ENCODE peak calls at places on chromosome 19, in four cellular contexts. H is HepG2, W is K562, P is HCT116. I is an unnamed sample.

GRCh38 chr19:27736225-27736624 is 1476.7 kb downstream of the UQCRFS1 start:
- DNase-seq in P (no peak), H (no peak), W (no peak), I (no peak)

GRCh38 chr19:23249911-23250649 is at the start of gene ZNF724:
- DNase-seq in W (peak; percentile 38), H (peak; percentile 97), P (peak; percentile 89), I (peak; percentile 98)

GRCh38 chr19:50794778-50795664 is 4.8 kb downstream of the ACP4 start:
- DNase-seq in W (peak; percentile 64), H (no peak), P (no peak), I (no peak)

GRCh38 chr19:52638601-52639000 is 446 bp upstream of the ZNF83 start:
- DNase-seq in H (no peak), P (no peak), W (peak; percentile 24), I (peak; percentile 8)

GRCh38 chr19:14556662-14557188 is 15.1 kb downstream of the NDUFB7 start:
- DNase-seq in W (peak; percentile 82), H (peak; percentile 61), P (peak; percentile 67), I (no peak)

GRCh38 chr19:43318796-43319314 is 34.6 kb upstream of the CD177 start:
- DNase-seq in P (no peak), W (no peak), H (no peak), I (no peak)

GRCh38 chr19:40771101-40771539 is 4.2 kb upstream of the MIA start:
- DNase-seq in W (no peak), H (peak; percentile 34), P (no peak), I (no peak)

GRCh38 chr19:29873024-29873800 is 61.4 kb downstream of the CCNE1 start:
- DNase-seq in P (no peak), H (no peak), W (peak; percentile 83), I (no peak)

GRCh38 chr19:48149430-48149829 is 20.7 kb downstream of the LIG1 start:
- DNase-seq in P (no peak), H (no peak), W (no peak), I (no peak)

GRCh38 chr19:41718761-41719160 is 10.3 kb downstream of the CEACAM5 start:
- DNase-seq in P (no peak), W (no peak), H (no peak), I (no peak)

GRCh38 chr19:42411581-42412178 is 15.5 kb downstream of the LIPE start:
- DNase-seq in H (no peak), W (no peak), P (no peak), I (no peak)

GRCh38 chr19:36150586-36150985 is 1.7 kb downstream of the COX7A1 start:
- DNase-seq in H (no peak), P (no peak), W (no peak), I (no peak)

GRCh38 chr19:18023596-18024212 is 15.7 kb downstream of the ARRDC2 start:
- DNase-seq in W (peak; percentile 50), H (no peak), P (no peak), I (no peak)

GRCh38 chr19:28887920-28888618 is 324.9 kb downstream of the UQCRFS1 start:
- DNase-seq in H (no peak), W (no peak), P (no peak), I (no peak)

GRCh38 chr19:10305139-10305806 is 4.3 kb downstream of the ZGLP1 start:
- DNase-seq in P (no peak), W (no peak), H (no peak), I (no peak)

GRCh38 chr19:19775891-19776205 is 42.9 kb upstream of the ZNF14 start:
- DNase-seq in W (peak; percentile 23), P (no peak), H (no peak), I (no peak)

GRCh38 chr19:33375760-33376159 is 2.3 kb downstream of the CEBPG start:
- DNase-seq in H (peak; percentile 46), W (no peak), P (no peak), I (no peak)

GRCh38 chr19:11578342-11579142 is 1.1 kb upstream of the ACP5 start:
- DNase-seq in H (peak; percentile 31), P (no peak), W (peak; percentile 79), I (no peak)

GRCh38 chr19:18364826-18365528 is 21.0 kb upstream of the GDF15 start:
- DNase-seq in H (peak; percentile 97), W (peak; percentile 56), P (peak; percentile 96), I (peak; percentile 45)

GRCh38 chr19:28217064-28217463 is 995.9 kb downstream of the UQCRFS1 start:
- DNase-seq in H (no peak), W (no peak), P (no peak), I (no peak)

GRCh38 chr19:50368649-50369570 is 3.5 kb upstream of the NAPSA start:
- DNase-seq in W (peak; percentile 88), H (peak; percentile 62), P (peak; percentile 74), I (peak; percentile 86)

GRCh38 chr19:38695832-38696732 is 48.2 kb downstream of the CAPN12 start:
- DNase-seq in W (no peak), P (no peak), H (no peak), I (no peak)

GRCh38 chr19:30555075-30555787 is 183.0 kb downstream of the ZNF536 start:
- DNase-seq in P (no peak), W (no peak), H (no peak), I (no peak)

GRCh38 chr19:41698746-41699230 is 9.6 kb upstream of the CEACAM5 start:
- DNase-seq in W (no peak), P (no peak), H (no peak), I (no peak)

GRCh38 chr19:46963093-46963734 is 56.4 kb upstream of the NPAS1 start:
- DNase-seq in W (no peak), P (no peak), H (no peak), I (no peak)

GRCh38 chr19:56838930-56839664 is 1.4 kb downstream of the PEG3 start:
- DNase-seq in H (peak; percentile 97), W (no peak), P (no peak), I (no peak)

GRCh38 chr19:43765109-43765876 is 10.5 kb upstream of the SMG9 start:
- DNase-seq in P (peak; percentile 93), H (peak; percentile 30), W (peak; percentile 47), I (no peak)

GRCh38 chr19:6610934-6611370 is 20.0 kb upstream of the CD70 start:
- DNase-seq in H (no peak), P (peak; percentile 40), W (no peak), I (no peak)

GRCh38 chr19:54875506-54875905 is 1.5 kb downstream of the FCAR start:
- DNase-seq in H (no peak), P (no peak), W (no peak), I (no peak)

GRCh38 chr19:28815257-28815656 is 397.7 kb downstream of the UQCRFS1 start:
- DNase-seq in W (no peak), H (no peak), P (no peak), I (no peak)

GRCh38 chr19:39405930-39406655 is 554 bp upstream of the ZFP36 start:
- DNase-seq in P (no peak), H (no peak), W (no peak), I (no peak)

GRCh38 chr19:39997595-39998216 is 846 bp downstream of the ZNF546 start:
- DNase-seq in W (no peak), P (no peak), H (peak; percentile 12), I (no peak)

GRCh38 chr19:18281082-18282020 is at the start of gene JUND:
- DNase-seq in W (peak; percentile 84), P (peak; percentile 93), H (peak; percentile 92), I (peak; percentile 97)

GRCh38 chr19:10036601-10037071 is 23.4 kb downstream of the RDH8 start:
- DNase-seq in P (no peak), H (peak; percentile 73), W (no peak), I (no peak)

GRCh38 chr19:40576181-40576584 is 490 bp upstream of the SHKBP1 start:
- DNase-seq in H (no peak), P (no peak), W (peak; percentile 43), I (no peak)

GRCh38 chr19:43780706-43781525 is at the start of gene KCNN4:
- DNase-seq in W (peak; percentile 78), P (peak; percentile 71), H (no peak), I (no peak)

GRCh38 chr19:45473366-45474190 is 5.8 kb downstream of the FOSB start:
- DNase-seq in W (no peak), P (no peak), H (no peak), I (no peak)

GRCh38 chr19:18636969-18637629 is at the start of gene KLHL26:
- DNase-seq in P (no peak), H (no peak), W (no peak), I (no peak)

GRCh38 chr19:1020868-1021425 is at the start of gene TMEM259:
- DNase-seq in W (peak; percentile 87), H (peak; percentile 92), P (peak; percentile 93), I (peak; percentile 85)
- TF ChIP-seq JUND in W (no peak), H (no peak), P (no peak), I (no peak)

GRCh38 chr19:752652-753517 is 2.0 kb downstream of the MISP start:
- DNase-seq in P (peak; percentile 89), W (no peak), H (peak; percentile 92), I (peak; percentile 87)
- TF ChIP-seq JUND in P (peak; percentile 62), W (no peak), H (peak; percentile 30), I (no peak)

GRCh38 chr19:7739211-7739752 is 7.4 kb upstream of the CLEC4G start:
- DNase-seq in H (no peak), W (no peak), P (no peak), I (no peak)

GRCh38 chr19:7739801-7740659 is 7.3 kb downstream of the CD209 start:
- DNase-seq in P (no peak), H (no peak), W (no peak), I (no peak)

GRCh38 chr19:7736148-7736547 is 4.2 kb upstream of the CLEC4G start:
- DNase-seq in P (no peak), W (no peak), H (no peak), I (no peak)

GRCh38 chr19:7737215-7737614 is 5.3 kb upstream of the CLEC4G start:
- DNase-seq in P (no peak), W (no peak), H (no peak), I (no peak)

DNA sequence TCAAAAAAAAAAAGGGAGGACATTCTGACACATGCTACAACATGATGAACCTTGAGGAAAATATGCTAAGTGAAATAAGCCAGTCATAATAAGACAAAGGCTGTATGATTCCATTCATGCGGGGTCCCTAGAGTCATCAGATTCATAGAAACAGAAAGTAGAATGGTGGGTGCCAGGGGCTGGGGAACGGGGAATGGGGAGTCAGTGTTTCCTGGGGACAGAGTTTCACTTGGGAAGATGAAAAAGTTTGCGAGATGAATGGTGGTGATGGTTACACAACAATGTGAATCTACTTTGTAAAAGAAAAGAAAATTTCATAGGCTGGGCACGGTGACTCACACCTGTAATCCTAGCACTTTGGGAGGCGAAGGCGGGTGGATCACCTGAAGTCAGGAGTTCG is 6.1 kb upstream of the CLEC4G start:
- DNase-seq in P (no peak), H (no peak), W (no peak), I (no peak)
- TF ChIP-seq JUND in P (no peak), H (no peak), W (no peak), I (no peak)

DNA sequence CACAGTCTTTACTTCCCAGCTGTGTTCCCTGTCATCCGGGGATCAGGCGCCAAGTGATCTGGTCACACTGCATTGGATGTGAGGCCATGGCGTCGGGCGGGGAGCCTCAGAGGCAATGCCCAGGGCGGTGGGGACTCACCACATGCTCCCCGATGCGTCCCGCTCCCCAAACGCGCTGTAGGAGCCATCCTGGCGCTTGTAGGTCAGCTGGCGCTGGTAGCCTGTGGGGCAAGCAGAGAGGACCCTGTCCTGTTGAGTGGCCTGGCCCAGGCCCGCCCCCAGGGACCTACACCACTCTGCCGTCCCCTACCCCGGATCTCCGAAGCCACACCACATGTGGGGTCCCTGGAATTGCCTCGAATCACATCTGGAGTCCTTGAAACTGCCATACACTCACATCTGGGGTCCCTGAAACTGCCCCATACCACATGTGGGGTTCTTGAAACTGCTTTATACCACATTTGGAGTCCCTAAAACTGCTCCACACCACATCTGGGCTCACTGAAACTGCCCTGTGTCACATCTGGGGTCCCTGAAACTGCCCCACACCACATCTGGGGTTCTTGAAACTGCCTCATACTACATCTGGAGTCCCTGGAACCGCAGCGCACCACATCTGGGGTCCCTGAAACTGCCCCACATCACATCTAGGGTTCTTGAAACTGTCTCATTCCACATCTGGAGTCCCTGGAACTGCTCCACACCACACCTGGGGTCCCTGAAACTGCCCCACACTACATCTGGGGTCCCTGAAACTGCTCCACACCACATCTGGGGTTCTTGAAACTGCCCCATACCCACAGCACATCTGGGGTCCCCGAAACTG is 33.2 kb downstream of the F2RL3 start:
- DNase-seq in P (no peak), W (no peak), H (no peak), I (no peak)
- TF ChIP-seq JUND in P (no peak), W (no peak), H (no peak), I (no peak)